ENCODE peak calls at places on chromosomes 12 and 14, in seven cellular contexts. One of them, this sample, is unnamed.

GRCh38 chr12:113214938-113215400 is 6.3 kb upstream of the TPCN1 start:
- DNase-seq in activated naive CD8-positive, alpha-beta T cell treated with anti-CD3 and anti-CD28 coated beads, Interleukin-2, amount 10 ng/mL, durations not matched to agents 7 days and 5 days: no peak
- DNase-seq in left kidney: no peak
- DNase-seq in activated gamma-delta T cell treated with anti-CD3 and anti-CD28 coated beads, Interleukin-2, amount 50 U/mL, for 16 hours: no peak
- DNase-seq in pancreas: no peak
- DNase-seq in WTC11: no peak
- DNase-seq in A549: peak
- DNase-seq in this sample: no peak

GRCh38 chr12:22653790-22654189 is 28.8 kb downstream of the ETNK1 start:
- DNase-seq in WTC11: no peak
- DNase-seq in left kidney: no peak
- DNase-seq in A549: no peak
- DNase-seq in pancreas: no peak
- DNase-seq in activated gamma-delta T cell treated with anti-CD3 and anti-CD28 coated beads, Interleukin-2, amount 50 U/mL, for 16 hours: no peak
- DNase-seq in activated naive CD8-positive, alpha-beta T cell treated with anti-CD3 and anti-CD28 coated beads, Interleukin-2, amount 10 ng/mL, durations not matched to agents 7 days and 5 days: no peak
- DNase-seq in this sample: no peak

GRCh38 chr14:60515696-60516284 is 6.8 kb downstream of the SIX6 start:
- DNase-seq in WTC11: peak
- DNase-seq in pancreas: no peak
- DNase-seq in left kidney: peak
- DNase-seq in activated gamma-delta T cell treated with anti-CD3 and anti-CD28 coated beads, Interleukin-2, amount 50 U/mL, for 16 hours: no peak
- DNase-seq in A549: no peak
- DNase-seq in activated naive CD8-positive, alpha-beta T cell treated with anti-CD3 and anti-CD28 coated beads, Interleukin-2, amount 10 ng/mL, durations not matched to agents 7 days and 5 days: peak
- DNase-seq in this sample: no peak

GRCh38 chr14:90383731-90384542 is 12.9 kb upstream of the CALM1 start:
- DNase-seq in activated naive CD8-positive, alpha-beta T cell treated with anti-CD3 and anti-CD28 coated beads, Interleukin-2, amount 10 ng/mL, durations not matched to agents 7 days and 5 days: peak
- DNase-seq in WTC11: peak
- DNase-seq in left kidney: peak
- DNase-seq in activated gamma-delta T cell treated with anti-CD3 and anti-CD28 coated beads, Interleukin-2, amount 50 U/mL, for 16 hours: peak
- DNase-seq in pancreas: peak
- DNase-seq in A549: no peak
- DNase-seq in this sample: peak

GRCh38 chr12:20415013-20415412 is 46.7 kb downstream of the PDE3A start:
- DNase-seq in activated gamma-delta T cell treated with anti-CD3 and anti-CD28 coated beads, Interleukin-2, amount 50 U/mL, for 16 hours: no peak
- DNase-seq in activated naive CD8-positive, alpha-beta T cell treated with anti-CD3 and anti-CD28 coated beads, Interleukin-2, amount 10 ng/mL, durations not matched to agents 7 days and 5 days: no peak
- DNase-seq in left kidney: peak
- DNase-seq in WTC11: no peak
- DNase-seq in pancreas: no peak
- DNase-seq in A549: no peak
- DNase-seq in this sample: no peak

GRCh38 chr12:25839470-25839869 is 119.0 kb upstream of the RASSF8 start:
- DNase-seq in left kidney: no peak
- DNase-seq in WTC11: no peak
- DNase-seq in A549: peak
- DNase-seq in activated gamma-delta T cell treated with anti-CD3 and anti-CD28 coated beads, Interleukin-2, amount 50 U/mL, for 16 hours: no peak
- DNase-seq in activated naive CD8-positive, alpha-beta T cell treated with anti-CD3 and anti-CD28 coated beads, Interleukin-2, amount 10 ng/mL, durations not matched to agents 7 days and 5 days: no peak
- DNase-seq in pancreas: no peak
- DNase-seq in this sample: no peak

GRCh38 chr12:49537231-49537708 is 1.6 kb upstream of the KCNH3 start:
- DNase-seq in activated gamma-delta T cell treated with anti-CD3 and anti-CD28 coated beads, Interleukin-2, amount 50 U/mL, for 16 hours: no peak
- DNase-seq in left kidney: peak
- DNase-seq in WTC11: no peak
- DNase-seq in activated naive CD8-positive, alpha-beta T cell treated with anti-CD3 and anti-CD28 coated beads, Interleukin-2, amount 10 ng/mL, durations not matched to agents 7 days and 5 days: no peak
- DNase-seq in pancreas: no peak
- DNase-seq in A549: no peak
- DNase-seq in this sample: no peak

GRCh38 chr12:26112703-26113147 is 12.1 kb downstream of the BHLHE41 start:
- DNase-seq in activated naive CD8-positive, alpha-beta T cell treated with anti-CD3 and anti-CD28 coated beads, Interleukin-2, amount 10 ng/mL, durations not matched to agents 7 days and 5 days: no peak
- DNase-seq in left kidney: no peak
- DNase-seq in A549: no peak
- DNase-seq in pancreas: no peak
- DNase-seq in activated gamma-delta T cell treated with anti-CD3 and anti-CD28 coated beads, Interleukin-2, amount 50 U/mL, for 16 hours: no peak
- DNase-seq in WTC11: no peak
- DNase-seq in this sample: no peak

GRCh38 chr12:11580125-11580751 is 69.2 kb upstream of the ETV6 start:
- DNase-seq in pancreas: peak
- DNase-seq in left kidney: no peak
- DNase-seq in activated naive CD8-positive, alpha-beta T cell treated with anti-CD3 and anti-CD28 coated beads, Interleukin-2, amount 10 ng/mL, durations not matched to agents 7 days and 5 days: no peak
- DNase-seq in activated gamma-delta T cell treated with anti-CD3 and anti-CD28 coated beads, Interleukin-2, amount 50 U/mL, for 16 hours: no peak
- DNase-seq in A549: peak
- DNase-seq in WTC11: no peak
- DNase-seq in this sample: peak

GRCh38 chr12:67222302-67222701 is 46.9 kb upstream of the CAND1 start:
- DNase-seq in activated gamma-delta T cell treated with anti-CD3 and anti-CD28 coated beads, Interleukin-2, amount 50 U/mL, for 16 hours: no peak
- DNase-seq in pancreas: no peak
- DNase-seq in WTC11: no peak
- DNase-seq in activated naive CD8-positive, alpha-beta T cell treated with anti-CD3 and anti-CD28 coated beads, Interleukin-2, amount 10 ng/mL, durations not matched to agents 7 days and 5 days: no peak
- DNase-seq in A549: peak
- DNase-seq in left kidney: peak
- DNase-seq in this sample: no peak

GRCh38 chr14:22265319-22266140 is 323.5 kb downstream of the DAD1 start:
- DNase-seq in activated naive CD8-positive, alpha-beta T cell treated with anti-CD3 and anti-CD28 coated beads, Interleukin-2, amount 10 ng/mL, durations not matched to agents 7 days and 5 days: no peak
- DNase-seq in left kidney: no peak
- DNase-seq in A549: no peak
- DNase-seq in activated gamma-delta T cell treated with anti-CD3 and anti-CD28 coated beads, Interleukin-2, amount 50 U/mL, for 16 hours: no peak
- DNase-seq in pancreas: no peak
- DNase-seq in WTC11: no peak
- DNase-seq in this sample: no peak

GRCh38 chr14:99589031-99589441 is 15.0 kb downstream of the CCDC85C start:
- DNase-seq in WTC11: no peak
- DNase-seq in A549: no peak
- DNase-seq in pancreas: no peak
- DNase-seq in activated gamma-delta T cell treated with anti-CD3 and anti-CD28 coated beads, Interleukin-2, amount 50 U/mL, for 16 hours: no peak
- DNase-seq in left kidney: no peak
- DNase-seq in activated naive CD8-positive, alpha-beta T cell treated with anti-CD3 and anti-CD28 coated beads, Interleukin-2, amount 10 ng/mL, durations not matched to agents 7 days and 5 days: no peak
- DNase-seq in this sample: no peak

GRCh38 chr12:53004582-53004981 is 1.7 kb upstream of the EIF4B start:
- DNase-seq in left kidney: no peak
- DNase-seq in pancreas: no peak
- DNase-seq in A549: peak
- DNase-seq in WTC11: no peak
- DNase-seq in activated gamma-delta T cell treated with anti-CD3 and anti-CD28 coated beads, Interleukin-2, amount 50 U/mL, for 16 hours: no peak
- DNase-seq in activated naive CD8-positive, alpha-beta T cell treated with anti-CD3 and anti-CD28 coated beads, Interleukin-2, amount 10 ng/mL, durations not matched to agents 7 days and 5 days: no peak
- DNase-seq in this sample: no peak

GRCh38 chr12:48165089-48166031 is 8.0 kb upstream of the ASB8 start:
- DNase-seq in WTC11: peak
- DNase-seq in left kidney: peak
- DNase-seq in pancreas: peak
- DNase-seq in activated gamma-delta T cell treated with anti-CD3 and anti-CD28 coated beads, Interleukin-2, amount 50 U/mL, for 16 hours: peak
- DNase-seq in A549: peak
- DNase-seq in activated naive CD8-positive, alpha-beta T cell treated with anti-CD3 and anti-CD28 coated beads, Interleukin-2, amount 10 ng/mL, durations not matched to agents 7 days and 5 days: no peak
- DNase-seq in this sample: peak

GRCh38 chr14:54348001-54348611 is 48.7 kb upstream of the CDKN3 start:
- DNase-seq in left kidney: peak
- DNase-seq in pancreas: no peak
- DNase-seq in activated naive CD8-positive, alpha-beta T cell treated with anti-CD3 and anti-CD28 coated beads, Interleukin-2, amount 10 ng/mL, durations not matched to agents 7 days and 5 days: no peak
- DNase-seq in activated gamma-delta T cell treated with anti-CD3 and anti-CD28 coated beads, Interleukin-2, amount 50 U/mL, for 16 hours: no peak
- DNase-seq in A549: peak
- DNase-seq in WTC11: no peak
- DNase-seq in this sample: no peak

GRCh38 chr12:115343008-115343407 is 659.0 kb upstream of the TBX3 start:
- DNase-seq in WTC11: no peak
- DNase-seq in A549: no peak
- DNase-seq in left kidney: no peak
- DNase-seq in activated naive CD8-positive, alpha-beta T cell treated with anti-CD3 and anti-CD28 coated beads, Interleukin-2, amount 10 ng/mL, durations not matched to agents 7 days and 5 days: no peak
- DNase-seq in activated gamma-delta T cell treated with anti-CD3 and anti-CD28 coated beads, Interleukin-2, amount 50 U/mL, for 16 hours: no peak
- DNase-seq in pancreas: no peak
- DNase-seq in this sample: no peak

GRCh38 chr12:8011331-8011730 is 21.2 kb upstream of the FOXJ2 start:
- DNase-seq in activated naive CD8-positive, alpha-beta T cell treated with anti-CD3 and anti-CD28 coated beads, Interleukin-2, amount 10 ng/mL, durations not matched to agents 7 days and 5 days: no peak
- DNase-seq in A549: no peak
- DNase-seq in pancreas: no peak
- DNase-seq in left kidney: no peak
- DNase-seq in activated gamma-delta T cell treated with anti-CD3 and anti-CD28 coated beads, Interleukin-2, amount 50 U/mL, for 16 hours: no peak
- DNase-seq in WTC11: no peak
- DNase-seq in this sample: no peak

GRCh38 chr12:70733385-70733784 is 96.2 kb upstream of the PTPRB start:
- DNase-seq in A549: peak
- DNase-seq in pancreas: peak
- DNase-seq in WTC11: no peak
- DNase-seq in activated gamma-delta T cell treated with anti-CD3 and anti-CD28 coated beads, Interleukin-2, amount 50 U/mL, for 16 hours: no peak
- DNase-seq in activated naive CD8-positive, alpha-beta T cell treated with anti-CD3 and anti-CD28 coated beads, Interleukin-2, amount 10 ng/mL, durations not matched to agents 7 days and 5 days: no peak
- DNase-seq in left kidney: peak
- DNase-seq in this sample: no peak

GRCh38 chr12:50913224-50913623 is 39.1 kb upstream of the HIGD1C start:
- DNase-seq in activated gamma-delta T cell treated with anti-CD3 and anti-CD28 coated beads, Interleukin-2, amount 50 U/mL, for 16 hours: no peak
- DNase-seq in WTC11: no peak
- DNase-seq in pancreas: no peak
- DNase-seq in activated naive CD8-positive, alpha-beta T cell treated with anti-CD3 and anti-CD28 coated beads, Interleukin-2, amount 10 ng/mL, durations not matched to agents 7 days and 5 days: no peak
- DNase-seq in left kidney: no peak
- DNase-seq in A549: no peak
- DNase-seq in this sample: no peak

GRCh38 chr12:15830538-15830937 is 41.4 kb upstream of the EPS8 start:
- DNase-seq in activated gamma-delta T cell treated with anti-CD3 and anti-CD28 coated beads, Interleukin-2, amount 50 U/mL, for 16 hours: no peak
- DNase-seq in A549: no peak
- DNase-seq in WTC11: no peak
- DNase-seq in left kidney: no peak
- DNase-seq in pancreas: no peak
- DNase-seq in activated naive CD8-positive, alpha-beta T cell treated with anti-CD3 and anti-CD28 coated beads, Interleukin-2, amount 10 ng/mL, durations not matched to agents 7 days and 5 days: no peak
- DNase-seq in this sample: no peak

GRCh38 chr12:32089156-32089950 is 17.3 kb upstream of the BICD1 start:
- DNase-seq in pancreas: no peak
- DNase-seq in WTC11: no peak
- DNase-seq in activated naive CD8-positive, alpha-beta T cell treated with anti-CD3 and anti-CD28 coated beads, Interleukin-2, amount 10 ng/mL, durations not matched to agents 7 days and 5 days: no peak
- DNase-seq in activated gamma-delta T cell treated with anti-CD3 and anti-CD28 coated beads, Interleukin-2, amount 50 U/mL, for 16 hours: no peak
- DNase-seq in A549: no peak
- DNase-seq in left kidney: peak
- DNase-seq in this sample: no peak

GRCh38 chr14:19895282-19895681 is 20.3 kb downstream of the OR4K2 start:
- DNase-seq in activated naive CD8-positive, alpha-beta T cell treated with anti-CD3 and anti-CD28 coated beads, Interleukin-2, amount 10 ng/mL, durations not matched to agents 7 days and 5 days: no peak
- DNase-seq in left kidney: no peak
- DNase-seq in A549: no peak
- DNase-seq in activated gamma-delta T cell treated with anti-CD3 and anti-CD28 coated beads, Interleukin-2, amount 50 U/mL, for 16 hours: no peak
- DNase-seq in WTC11: no peak
- DNase-seq in pancreas: no peak
- DNase-seq in this sample: no peak

GRCh38 chr14:93319958-93320357 is 12.9 kb downstream of the BTBD7 start:
- DNase-seq in activated gamma-delta T cell treated with anti-CD3 and anti-CD28 coated beads, Interleukin-2, amount 50 U/mL, for 16 hours: no peak
- DNase-seq in left kidney: no peak
- DNase-seq in A549: no peak
- DNase-seq in pancreas: no peak
- DNase-seq in WTC11: no peak
- DNase-seq in activated naive CD8-positive, alpha-beta T cell treated with anti-CD3 and anti-CD28 coated beads, Interleukin-2, amount 10 ng/mL, durations not matched to agents 7 days and 5 days: no peak
- DNase-seq in this sample: no peak

GRCh38 chr12:42759622-42760273 is 170.2 kb upstream of the PRICKLE1 start:
- DNase-seq in WTC11: no peak
- DNase-seq in left kidney: no peak
- DNase-seq in pancreas: peak
- DNase-seq in activated naive CD8-positive, alpha-beta T cell treated with anti-CD3 and anti-CD28 coated beads, Interleukin-2, amount 10 ng/mL, durations not matched to agents 7 days and 5 days: no peak
- DNase-seq in activated gamma-delta T cell treated with anti-CD3 and anti-CD28 coated beads, Interleukin-2, amount 50 U/mL, for 16 hours: no peak
- DNase-seq in A549: no peak
- DNase-seq in this sample: no peak

GRCh38 chr12:16526693-16527092 is 79.3 kb downstream of the LMO3 start:
- DNase-seq in pancreas: no peak
- DNase-seq in A549: peak
- DNase-seq in WTC11: no peak
- DNase-seq in left kidney: no peak
- DNase-seq in activated naive CD8-positive, alpha-beta T cell treated with anti-CD3 and anti-CD28 coated beads, Interleukin-2, amount 10 ng/mL, durations not matched to agents 7 days and 5 days: no peak
- DNase-seq in activated gamma-delta T cell treated with anti-CD3 and anti-CD28 coated beads, Interleukin-2, amount 50 U/mL, for 16 hours: no peak
- DNase-seq in this sample: no peak

GRCh38 chr14:24440606-24441399 is 1.8 kb downstream of the SDR39U1 start:
- DNase-seq in left kidney: no peak
- DNase-seq in activated gamma-delta T cell treated with anti-CD3 and anti-CD28 coated beads, Interleukin-2, amount 50 U/mL, for 16 hours: no peak
- DNase-seq in pancreas: no peak
- DNase-seq in A549: no peak
- DNase-seq in WTC11: no peak
- DNase-seq in activated naive CD8-positive, alpha-beta T cell treated with anti-CD3 and anti-CD28 coated beads, Interleukin-2, amount 10 ng/mL, durations not matched to agents 7 days and 5 days: no peak
- DNase-seq in this sample: no peak

GRCh38 chr12:120072472-120072871 is 44.1 kb downstream of the RAB35 start:
- DNase-seq in activated naive CD8-positive, alpha-beta T cell treated with anti-CD3 and anti-CD28 coated beads, Interleukin-2, amount 10 ng/mL, durations not matched to agents 7 days and 5 days: no peak
- DNase-seq in WTC11: no peak
- DNase-seq in left kidney: no peak
- DNase-seq in pancreas: no peak
- DNase-seq in A549: no peak
- DNase-seq in activated gamma-delta T cell treated with anti-CD3 and anti-CD28 coated beads, Interleukin-2, amount 50 U/mL, for 16 hours: no peak
- DNase-seq in this sample: no peak

GRCh38 chr12:103166949-103167348 is 209.5 kb downstream of the ASCL1 start:
- DNase-seq in A549: no peak
- DNase-seq in pancreas: no peak
- DNase-seq in left kidney: no peak
- DNase-seq in activated gamma-delta T cell treated with anti-CD3 and anti-CD28 coated beads, Interleukin-2, amount 50 U/mL, for 16 hours: no peak
- DNase-seq in activated naive CD8-positive, alpha-beta T cell treated with anti-CD3 and anti-CD28 coated beads, Interleukin-2, amount 10 ng/mL, durations not matched to agents 7 days and 5 days: no peak
- DNase-seq in WTC11: no peak
- DNase-seq in this sample: no peak

GRCh38 chr12:94218244-94218643 is 69.9 kb downstream of the PLXNC1 start:
- DNase-seq in WTC11: no peak
- DNase-seq in activated gamma-delta T cell treated with anti-CD3 and anti-CD28 coated beads, Interleukin-2, amount 50 U/mL, for 16 hours: no peak
- DNase-seq in activated naive CD8-positive, alpha-beta T cell treated with anti-CD3 and anti-CD28 coated beads, Interleukin-2, amount 10 ng/mL, durations not matched to agents 7 days and 5 days: no peak
- DNase-seq in A549: no peak
- DNase-seq in pancreas: no peak
- DNase-seq in left kidney: no peak
- DNase-seq in this sample: no peak

GRCh38 chr12:22672951-22673350 is 48.0 kb downstream of the ETNK1 start:
- DNase-seq in pancreas: no peak
- DNase-seq in activated naive CD8-positive, alpha-beta T cell treated with anti-CD3 and anti-CD28 coated beads, Interleukin-2, amount 10 ng/mL, durations not matched to agents 7 days and 5 days: no peak
- DNase-seq in WTC11: no peak
- DNase-seq in activated gamma-delta T cell treated with anti-CD3 and anti-CD28 coated beads, Interleukin-2, amount 50 U/mL, for 16 hours: no peak
- DNase-seq in A549: no peak
- DNase-seq in left kidney: no peak
- DNase-seq in this sample: no peak

GRCh38 chr12:49979791-49980190 is 7.0 kb downstream of the AQP6 start:
- DNase-seq in left kidney: no peak
- DNase-seq in A549: no peak
- DNase-seq in WTC11: no peak
- DNase-seq in pancreas: no peak
- DNase-seq in activated naive CD8-positive, alpha-beta T cell treated with anti-CD3 and anti-CD28 coated beads, Interleukin-2, amount 10 ng/mL, durations not matched to agents 7 days and 5 days: no peak
- DNase-seq in activated gamma-delta T cell treated with anti-CD3 and anti-CD28 coated beads, Interleukin-2, amount 50 U/mL, for 16 hours: no peak
- DNase-seq in this sample: no peak

GRCh38 chr14:96920023-96920422 is 122.8 kb downstream of the VRK1 start:
- DNase-seq in pancreas: no peak
- DNase-seq in activated naive CD8-positive, alpha-beta T cell treated with anti-CD3 and anti-CD28 coated beads, Interleukin-2, amount 10 ng/mL, durations not matched to agents 7 days and 5 days: no peak
- DNase-seq in A549: no peak
- DNase-seq in activated gamma-delta T cell treated with anti-CD3 and anti-CD28 coated beads, Interleukin-2, amount 50 U/mL, for 16 hours: no peak
- DNase-seq in left kidney: no peak
- DNase-seq in WTC11: no peak
- DNase-seq in this sample: no peak

GRCh38 chr14:89429206-89430091 is 12.4 kb upstream of the FOXN3 start:
- DNase-seq in WTC11: no peak
- DNase-seq in left kidney: peak
- DNase-seq in pancreas: no peak
- DNase-seq in activated gamma-delta T cell treated with anti-CD3 and anti-CD28 coated beads, Interleukin-2, amount 50 U/mL, for 16 hours: no peak
- DNase-seq in A549: no peak
- DNase-seq in activated naive CD8-positive, alpha-beta T cell treated with anti-CD3 and anti-CD28 coated beads, Interleukin-2, amount 10 ng/mL, durations not matched to agents 7 days and 5 days: peak
- DNase-seq in this sample: peak

GRCh38 chr12:124386059-124386458 is 91.2 kb downstream of the RFLNA start:
- DNase-seq in A549: peak
- DNase-seq in activated gamma-delta T cell treated with anti-CD3 and anti-CD28 coated beads, Interleukin-2, amount 50 U/mL, for 16 hours: no peak
- DNase-seq in WTC11: no peak
- DNase-seq in pancreas: no peak
- DNase-seq in left kidney: peak
- DNase-seq in activated naive CD8-positive, alpha-beta T cell treated with anti-CD3 and anti-CD28 coated beads, Interleukin-2, amount 10 ng/mL, durations not matched to agents 7 days and 5 days: no peak
- DNase-seq in this sample: no peak

GRCh38 chr12:48998497-48999353 is 450 bp downstream of the DDN start:
- DNase-seq in pancreas: no peak
- DNase-seq in activated naive CD8-positive, alpha-beta T cell treated with anti-CD3 and anti-CD28 coated beads, Interleukin-2, amount 10 ng/mL, durations not matched to agents 7 days and 5 days: peak
- DNase-seq in activated gamma-delta T cell treated with anti-CD3 and anti-CD28 coated beads, Interleukin-2, amount 50 U/mL, for 16 hours: no peak
- DNase-seq in left kidney: peak
- DNase-seq in WTC11: no peak
- DNase-seq in A549: peak
- DNase-seq in this sample: peak

GRCh38 chr12:124764451-124764850 is 99.2 kb downstream of the SCARB1 start:
- DNase-seq in pancreas: no peak
- DNase-seq in A549: peak
- DNase-seq in WTC11: peak
- DNase-seq in left kidney: no peak
- DNase-seq in activated gamma-delta T cell treated with anti-CD3 and anti-CD28 coated beads, Interleukin-2, amount 50 U/mL, for 16 hours: no peak
- DNase-seq in activated naive CD8-positive, alpha-beta T cell treated with anti-CD3 and anti-CD28 coated beads, Interleukin-2, amount 10 ng/mL, durations not matched to agents 7 days and 5 days: no peak
- DNase-seq in this sample: no peak

GRCh38 chr12:57852620-57853509 is 6.3 kb upstream of the CTDSP2 start:
- DNase-seq in pancreas: no peak
- DNase-seq in left kidney: peak
- DNase-seq in activated gamma-delta T cell treated with anti-CD3 and anti-CD28 coated beads, Interleukin-2, amount 50 U/mL, for 16 hours: no peak
- DNase-seq in activated naive CD8-positive, alpha-beta T cell treated with anti-CD3 and anti-CD28 coated beads, Interleukin-2, amount 10 ng/mL, durations not matched to agents 7 days and 5 days: no peak
- DNase-seq in WTC11: peak
- DNase-seq in A549: no peak
- DNase-seq in this sample: no peak

GRCh38 chr12:109994262-109995175 is 1.6 kb downstream of the GIT2 start:
- DNase-seq in WTC11: no peak
- DNase-seq in activated gamma-delta T cell treated with anti-CD3 and anti-CD28 coated beads, Interleukin-2, amount 50 U/mL, for 16 hours: no peak
- DNase-seq in A549: no peak
- DNase-seq in pancreas: no peak
- DNase-seq in left kidney: peak
- DNase-seq in activated naive CD8-positive, alpha-beta T cell treated with anti-CD3 and anti-CD28 coated beads, Interleukin-2, amount 10 ng/mL, durations not matched to agents 7 days and 5 days: no peak
- DNase-seq in this sample: no peak

This sample was measured in stimulated activated effector memory CD8-positive, alpha-beta T cell treated with anti-CD3 and anti-CD28 coated beads, Interleukin-12 subunit alpha, Interleukin-12 subunit beta, amount 100 ng/mL, for 72 hours.